ENCODE peak calls at places on chromosome 17, in five cellular contexts. H is right atrium auricular region, Z is cardiac fibroblast, B is GM23338, U is gastrocnemius medialis. L is an unnamed sample.

GRCh38 chr17:68514809-68515208 is 2.6 kb downstream of the PRKAR1A start:
- DNase-seq in H (no peak), Z (peak; percentile 92), B (no peak), U (no peak), L (no peak)

GRCh38 chr17:59370580-59371299 is 39.3 kb downstream of the YPEL2 start:
- DNase-seq in H (no peak), Z (no peak), B (peak; percentile 18), U (peak; percentile 82), L (no peak)

GRCh38 chr17:40886090-40886489 is 1.0 kb upstream of the KRT20 start:
- DNase-seq in H (no peak), Z (peak; percentile 5), B (no peak), U (no peak), L (no peak)

GRCh38 chr17:12734852-12735430 is 54.4 kb upstream of the ARHGAP44 start:
- DNase-seq in H (no peak), Z (no peak), B (no peak), U (no peak), L (no peak)

GRCh38 chr17:76519667-76520066 is 17.8 kb downstream of the CYGB start:
- DNase-seq in H (no peak), Z (no peak), B (no peak), U (no peak), L (no peak)

GRCh38 chr17:82083009-82083408 is 15.0 kb downstream of the FASN start:
- DNase-seq in H (no peak), Z (no peak), B (no peak), U (no peak), L (no peak)

GRCh38 chr17:78993981-78994671 is 14.4 kb upstream of the LGALS3BP start:
- DNase-seq in H (no peak), Z (no peak), B (no peak), U (no peak), L (no peak)

GRCh38 chr17:15436399-15437369 is 30.7 kb downstream of the CDRT4 start:
- DNase-seq in H (peak; percentile 90), Z (peak; percentile 70), B (peak; percentile 62), U (peak; percentile 48), L (peak; percentile 94)

GRCh38 chr17:68627956-68628355 is 26.8 kb upstream of the FAM20A start:
- DNase-seq in H (no peak), Z (no peak), B (no peak), U (no peak), L (no peak)

GRCh38 chr17:61847659-61848058 is 15.7 kb downstream of the BRIP1 start:
- DNase-seq in H (no peak), Z (no peak), B (no peak), U (no peak), L (no peak)

GRCh38 chr17:29956225-29956624 is 14.8 kb downstream of the EFCAB5 start:
- DNase-seq in H (no peak), Z (no peak), B (no peak), U (no peak), L (no peak)

GRCh38 chr17:29959658-29960337 is 18.4 kb downstream of the EFCAB5 start:
- DNase-seq in H (no peak), Z (peak; percentile 18), B (no peak), U (no peak), L (no peak)

GRCh38 chr17:29958947-29959657 is 17.7 kb downstream of the EFCAB5 start:
- DNase-seq in H (no peak), Z (peak; percentile 54), B (no peak), U (no peak), L (no peak)

GRCh38 chr17:29949708-29950107 is 8.3 kb downstream of the EFCAB5 start:
- DNase-seq in H (no peak), Z (no peak), B (no peak), U (no peak), L (no peak)

GRCh38 chr17:29954405-29954804 is 13.0 kb downstream of the EFCAB5 start:
- DNase-seq in H (no peak), Z (no peak), B (peak; percentile 26), U (no peak), L (no peak)
- TF ChIP-seq CTCF in H (no peak), Z (no peak), B (peak; percentile 34), U (no peak), L (no peak)

DNA sequence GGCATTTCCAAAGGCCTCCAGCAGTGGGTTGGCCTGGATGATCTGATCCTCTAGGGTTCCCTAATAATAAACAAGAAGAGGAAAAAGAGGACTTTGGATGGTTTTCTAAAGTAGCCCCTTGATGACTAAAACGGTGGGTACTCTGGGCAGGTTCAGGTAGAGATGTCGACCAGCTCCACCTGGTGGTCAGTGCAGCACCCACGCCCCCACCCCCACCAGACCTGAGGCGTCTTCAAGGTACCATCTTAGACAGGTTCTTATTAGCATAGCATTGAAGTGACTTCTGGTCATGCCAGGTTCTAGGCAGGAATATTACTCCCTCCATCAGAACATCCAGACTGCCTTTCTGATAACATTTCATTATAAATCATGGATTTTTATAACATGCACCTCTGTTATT is 15.0 kb downstream of the MYH13 start:
- DNase-seq in H (no peak), Z (no peak), B (peak; percentile 74), U (no peak), L (no peak)
- TF ChIP-seq CTCF in H (no peak), Z (peak; percentile 42), B (peak; percentile 78), U (peak; percentile 19), L (no peak)

DNA sequence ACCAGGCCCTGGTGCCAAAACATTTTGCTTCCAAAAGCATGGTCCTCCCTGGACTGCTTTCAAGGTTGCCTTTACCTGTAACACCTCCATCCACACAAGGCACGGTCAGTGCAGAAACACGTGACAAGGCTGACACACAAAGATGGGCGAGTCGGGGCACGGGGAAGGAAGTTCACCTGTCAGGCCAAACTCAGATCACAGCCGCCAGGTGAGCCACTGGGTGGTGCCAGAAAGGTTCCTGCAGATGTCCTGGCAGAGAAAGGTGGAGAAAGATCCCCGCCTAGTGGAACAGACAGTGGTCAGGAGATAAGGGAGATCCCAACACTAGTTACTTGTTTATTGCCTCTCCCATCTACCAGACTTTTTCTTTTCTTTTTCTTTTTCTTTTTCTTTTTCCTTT is 155.3 kb downstream of the AIPL1 start:
- DNase-seq in H (no peak), Z (no peak), B (peak; percentile 88), U (no peak), L (peak; percentile 81)
- TF ChIP-seq CTCF in H (no peak), Z (no peak), B (peak; percentile 99), U (no peak), L (no peak)

GRCh38 chr17:7147772-7148171 is 31.4 kb downstream of the ASGR1 start:
- DNase-seq in H (no peak), Z (no peak), B (no peak), U (no peak), L (no peak)
- TF ChIP-seq CTCF in H (no peak), Z (no peak), B (peak; percentile 39), U (no peak), L (no peak)